ENCODE peak calls at places on chromosomes 7 and 10, in eight cellular contexts. Q is adrenal gland, F is sigmoid colon, V is astrocyte, Y is GM23248, S is transverse colon, N is foreskin keratinocyte, J is fibroblast of lung. X is an unnamed sample. For H3K4me1, the result is how much of the 10 kb centered on the place peaks cover.

GRCh38 chr7:107961399-107961798 is 41.6 kb downstream of the LAMB1 start:
- DNase-seq in Q (peak), V (no peak), F (peak), N (no peak), S (peak), Y (no peak), J (peak), X (no peak)

GRCh38 chr10:78971094-78971682 is 97.6 kb upstream of the ZMIZ1 start:
- DNase-seq in Q (no peak), V (no peak), F (no peak), Y (no peak), N (no peak), S (no peak), J (no peak), X (no peak)

GRCh38 chr10:112804036-112804435 is 146.0 kb upstream of the TCF7L2 start:
- DNase-seq in V (no peak), Q (no peak), F (no peak), N (no peak), S (peak), Y (no peak), J (no peak), X (peak)

GRCh38 chr7:1247527-1248041 is 14.9 kb downstream of the UNCX start:
- DNase-seq in V (no peak), F (no peak), J (no peak), N (no peak), Y (peak), Q (no peak), S (no peak), X (no peak)

GRCh38 chr10:125127110-125127509 is 33.3 kb downstream of the CTBP2 start:
- DNase-seq in Y (no peak), Q (no peak), N (peak), V (no peak), J (no peak), S (no peak), F (no peak), X (no peak)

GRCh38 chr7:39720586-39720985 is 97.2 kb downstream of the RALA start:
- DNase-seq in S (peak), Q (no peak), J (no peak), V (peak), Y (no peak), N (peak), F (no peak), X (peak)

GRCh38 chr10:8056891-8057331 is 2.4 kb downstream of the GATA3 start:
- DNase-seq in V (no peak), J (no peak), Q (no peak), N (no peak), F (no peak), Y (no peak), S (no peak), X (no peak)

GRCh38 chr10:127976701-127977367 is 69.9 kb downstream of the PTPRE start:
- DNase-seq in V (peak), Y (no peak), J (no peak), Q (peak), F (no peak), N (no peak), S (no peak), X (no peak)

GRCh38 chr7:85833071-85833470 is 646.2 kb upstream of the SEMA3D start:
- DNase-seq in N (no peak), J (peak), Y (peak), Q (no peak), S (no peak), V (peak), F (no peak), X (no peak)

GRCh38 chr10:122659651-122660050 is 40.0 kb downstream of the C10orf120 start:
- DNase-seq in S (no peak), J (no peak), Q (no peak), V (no peak), N (no peak), Y (no peak), F (peak), X (no peak)

GRCh38 chr7:133955208-133955607 is 171.9 kb upstream of the LRGUK start:
- DNase-seq in Q (no peak), V (no peak), J (no peak), S (no peak), Y (no peak), F (no peak), N (no peak), X (no peak)

GRCh38 chr10:127755758-127756157 is 18.8 kb downstream of the FOXI2 start:
- DNase-seq in V (no peak), F (no peak), Y (no peak), Q (peak), J (no peak), S (no peak), N (no peak), X (no peak)

GRCh38 chr10:130336612-130337304 is 200.6 kb downstream of the GLRX3 start:
- DNase-seq in S (no peak), N (no peak), Y (no peak), J (no peak), Q (no peak), V (no peak), F (no peak), X (no peak)

GRCh38 chr10:8295311-8295710 is 240.8 kb downstream of the GATA3 start:
- DNase-seq in S (no peak), Y (no peak), V (no peak), N (no peak), F (no peak), J (no peak), Q (no peak), X (no peak)

GRCh38 chr10:116808706-116809105 is 40.6 kb upstream of the ENO4 start:
- DNase-seq in Q (no peak), J (no peak), Y (no peak), N (no peak), V (no peak), S (no peak), F (peak), X (no peak)

GRCh38 chr7:103811315-103811714 is 178.1 kb downstream of the RELN start:
- DNase-seq in S (no peak), V (no peak), N (no peak), Q (no peak), J (no peak), F (no peak), Y (no peak), X (no peak)

GRCh38 chr10:75111367-75111905 is at the start of gene SAMD8:
- DNase-seq in Y (peak), S (peak), F (peak), N (peak), J (peak), Q (peak), V (peak), X (peak)

GRCh38 chr10:80443531-80443974 is 10.6 kb upstream of the TSPAN14 start:
- DNase-seq in Y (no peak), F (no peak), N (no peak), Q (peak), V (no peak), S (peak), J (peak), X (peak)

GRCh38 chr10:88472540-88472939 is 110.6 kb downstream of the RNLS start:
- DNase-seq in V (no peak), J (peak), Q (no peak), N (no peak), Y (no peak), F (no peak), S (no peak), X (no peak)

GRCh38 chr7:132430466-132430862 is 145.8 kb downstream of the PLXNA4 start:
- DNase-seq in F (no peak), Y (no peak), S (no peak), Q (no peak), V (peak), J (no peak), N (no peak), X (no peak)
- H3K4me1 ChIP-seq in F (under half), Y (under half), S (under half), Q (under half), V (under half), J (under half), N (under half), X (under half)

DNA sequence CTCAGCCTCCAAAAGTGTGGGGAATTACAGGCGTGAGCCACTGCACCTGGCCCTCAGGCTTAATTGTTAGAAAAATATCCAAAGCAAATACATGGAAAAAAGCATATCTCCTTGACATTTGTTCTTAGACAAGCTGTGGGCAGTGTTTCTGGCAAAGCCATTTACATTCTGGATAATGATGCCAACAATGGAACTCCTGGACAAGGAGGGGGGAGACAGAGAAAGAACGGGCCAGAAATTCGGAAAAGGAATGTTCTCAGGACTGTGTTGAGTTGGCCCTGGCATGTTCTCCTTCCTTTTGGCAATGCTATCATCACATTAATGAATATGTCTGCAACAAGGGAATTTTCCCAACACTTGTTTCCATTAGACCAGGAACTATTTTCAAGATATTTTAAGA is 88.7 kb downstream of the UBE2H start:
- DNase-seq in J (no peak), Y (peak), Q (peak), S (no peak), N (no peak), V (peak), F (no peak), X (no peak)
- H3K4me1 ChIP-seq in J (under half), Y (under half), Q (half or more), S (half or more), N (under half), V (under half), F (half or more), X (under half)

DNA sequence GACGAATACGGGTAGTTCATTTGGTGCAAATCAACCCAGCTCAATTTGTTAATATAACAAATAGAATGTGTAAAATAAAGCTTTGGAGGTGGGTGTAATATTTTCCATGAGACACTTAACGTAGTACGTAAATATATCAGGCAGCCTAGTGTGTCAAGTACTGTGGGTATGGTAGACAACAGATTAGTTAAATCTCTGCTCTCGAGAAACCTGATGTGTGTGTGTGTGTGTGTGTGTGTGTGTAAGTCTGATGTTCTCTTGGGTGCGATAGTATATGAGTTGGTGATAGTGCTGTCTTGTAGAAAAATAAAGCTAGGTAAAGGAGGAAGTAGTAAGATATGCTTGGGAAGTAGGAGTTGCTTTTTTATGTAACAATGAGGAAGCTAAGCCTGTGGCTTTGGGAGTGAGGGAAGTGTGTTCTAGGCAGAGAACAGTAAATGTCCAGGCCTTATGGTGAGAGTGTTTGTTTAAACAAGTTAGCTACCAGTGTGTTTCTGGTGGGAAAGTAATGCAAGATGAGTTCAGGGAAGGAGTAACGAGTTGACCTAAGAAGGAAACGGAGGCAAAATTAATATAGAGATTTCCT is 26.1 kb downstream of the WAC start:
- DNase-seq in F (no peak), S (no peak), Y (no peak), Q (no peak), N (peak), J (no peak), V (no peak), X (no peak)
- H3K4me1 ChIP-seq in F (half or more), S (half or more), Y (under half), Q (half or more), N (under half), J (under half), V (under half), X (under half)

DNA sequence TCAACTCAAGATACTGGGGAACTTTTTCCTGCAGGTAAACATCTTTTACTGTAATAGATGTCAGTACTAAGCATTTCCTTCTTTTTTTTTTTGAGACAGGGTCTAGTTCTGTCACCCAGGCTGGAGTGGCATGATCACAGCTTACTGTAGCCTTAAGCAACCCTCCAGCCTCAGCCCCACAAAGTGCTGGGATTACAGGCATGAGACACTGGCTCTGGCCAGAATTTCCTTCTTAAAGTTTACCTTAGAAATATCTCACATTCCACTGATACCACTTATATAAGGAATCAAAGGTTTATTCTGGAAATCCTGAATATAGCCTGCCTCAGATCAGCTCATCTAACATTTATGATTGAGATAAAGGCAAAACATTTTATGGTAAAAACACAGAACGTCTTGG is 151.8 kb downstream of the ZMYND11 start:
- DNase-seq in F (no peak), V (peak), N (no peak), S (no peak), J (no peak), Q (no peak), Y (peak), X (no peak)
- H3K4me1 ChIP-seq in F (under half), V (under half), N (under half), S (under half), J (under half), Q (under half), Y (under half), X (under half)

GRCh38 chr7:139114018-139114417 is 4.5 kb upstream of the ZC3HAV1 start:
- DNase-seq in V (no peak), Y (no peak), F (no peak), S (no peak), N (no peak), J (no peak), Q (no peak), X (no peak)
- H3K4me1 ChIP-seq in V (under half), Y (under half), F (under half), S (under half), N (under half), J (under half), Q (under half), X (under half)